ENCODE peak calls at places on chromosomes 5 and 9, in seven cellular contexts. X is fibroblast of pulmonary artery, E is cardiac fibroblast, N is tibial nerve, L is neural progenitor cell, C is cardiac muscle cell, O is NB4. D is an unnamed sample.

GRCh38 chr5:68046445-68046844 is 169.1 kb upstream of the PIK3R1 start:
- DNase-seq in X (peak), E (peak), N (no peak), L (no peak), C (no peak), O (peak), D (no peak)

GRCh38 chr5:14777932-14778788 is 93.4 kb downstream of the ANKH start:
- DNase-seq in X (no peak), E (no peak), N (no peak), L (no peak), C (peak), O (no peak), D (no peak)

GRCh38 chr5:125093776-125094175 is 347.3 kb upstream of the ZNF608 start:
- DNase-seq in X (peak), E (peak), N (no peak), L (no peak), C (no peak), O (no peak), D (no peak)

GRCh38 chr5:132485641-132486317 is 4.8 kb downstream of the IRF1 start:
- DNase-seq in X (no peak), E (no peak), N (no peak), L (no peak), C (no peak), O (no peak), D (no peak)

GRCh38 chr9:120532475-120532874 is 47.5 kb downstream of the CDK5RAP2 start:
- DNase-seq in X (peak), E (peak), N (peak), L (no peak), C (no peak), O (no peak), D (no peak)

GRCh38 chr5:76450059-76450458 is 47.0 kb downstream of the IQGAP2 start:
- DNase-seq in X (no peak), E (no peak), N (no peak), L (no peak), C (no peak), O (no peak), D (no peak)

GRCh38 chr5:72566746-72567145 is 59.5 kb upstream of the ZNF366 start:
- DNase-seq in X (no peak), E (no peak), N (no peak), L (no peak), C (no peak), O (no peak), D (peak)

GRCh38 chr9:99134893-99135341 is 30.0 kb downstream of the TGFBR1 start:
- DNase-seq in X (peak), E (peak), N (no peak), L (no peak), C (no peak), O (no peak), D (peak)

GRCh38 chr5:135244620-135245021 is 154.4 kb downstream of the MACROH2A1 start:
- DNase-seq in X (no peak), E (no peak), N (no peak), L (no peak), C (no peak), O (no peak), D (no peak)

GRCh38 chr9:90830977-90831376 is 29.4 kb downstream of the SYK start:
- DNase-seq in X (no peak), E (no peak), N (no peak), L (no peak), C (no peak), O (no peak), D (peak)

GRCh38 chr5:142472306-142472951 is 147.6 kb upstream of the SPRY4 start:
- DNase-seq in X (peak), E (peak), N (no peak), L (no peak), C (no peak), O (peak), D (no peak)

GRCh38 chr9:130433168-130433946 is 11.4 kb upstream of the ASS1 start:
- DNase-seq in X (peak), E (peak), N (no peak), L (peak), C (peak), O (peak), D (peak)

GRCh38 chr5:52564594-52564993 is 223.1 kb upstream of the ITGA1 start:
- DNase-seq in X (no peak), E (no peak), N (no peak), L (no peak), C (no peak), O (no peak), D (no peak)

GRCh38 chr9:116002624-116003023 is 151.0 kb upstream of the PAPPA start:
- DNase-seq in X (peak), E (peak), N (no peak), L (no peak), C (no peak), O (no peak), D (no peak)

GRCh38 chr9:91073811-91074771 is 272.5 kb downstream of the SYK start:
- DNase-seq in X (no peak), E (no peak), N (no peak), L (no peak), C (no peak), O (no peak), D (no peak)

GRCh38 chr5:175656966-175657365 is 905 bp upstream of the HRH2 start:
- DNase-seq in X (no peak), E (no peak), N (no peak), L (no peak), C (no peak), O (no peak), D (no peak)

GRCh38 chr5:167861931-167862426 is 429.5 kb upstream of the WWC1 start:
- DNase-seq in X (no peak), E (no peak), N (no peak), L (no peak), C (no peak), O (no peak), D (no peak)

GRCh38 chr9:3578786-3579185 is 53.0 kb upstream of the RFX3 start:
- DNase-seq in X (peak), E (peak), N (no peak), L (no peak), C (no peak), O (peak), D (no peak)

GRCh38 chr5:135067587-135067986 is 33.6 kb upstream of the PITX1 start:
- DNase-seq in X (no peak), E (no peak), N (no peak), L (no peak), C (no peak), O (no peak), D (no peak)

GRCh38 chr9:126232461-126232860 is 94.2 kb upstream of the MVB12B start:
- DNase-seq in X (no peak), E (no peak), N (no peak), L (no peak), C (no peak), O (no peak), D (no peak)

GRCh38 chr9:75464726-75465125 is 376.4 kb downstream of the OSTF1 start:
- DNase-seq in X (no peak), E (no peak), N (no peak), L (no peak), C (no peak), O (no peak), D (no peak)

GRCh38 chr9:90219548-90220118 is 423.0 kb downstream of the DIRAS2 start:
- DNase-seq in X (no peak), E (no peak), N (no peak), L (peak), C (peak), O (no peak), D (peak)

GRCh38 chr5:1666812-1667588 is 132.6 kb downstream of the MRPL36 start:
- DNase-seq in X (peak), E (peak), N (no peak), L (peak), C (peak), O (no peak), D (no peak)

GRCh38 chr5:90514520-90514919 is 14.9 kb downstream of the LYSMD3 start:
- DNase-seq in X (no peak), E (no peak), N (no peak), L (no peak), C (no peak), O (no peak), D (no peak)

GRCh38 chr5:80249876-80250275 is 6.0 kb downstream of the SERINC5 start:
- DNase-seq in X (no peak), E (no peak), N (no peak), L (peak), C (no peak), O (no peak), D (no peak)

GRCh38 chr9:91211919-91212318 is 149.8 kb downstream of the AUH start:
- DNase-seq in X (no peak), E (no peak), N (no peak), L (no peak), C (no peak), O (no peak), D (no peak)

GRCh38 chr9:12748016-12748415 is 26.8 kb upstream of the LURAP1L start:
- DNase-seq in X (peak), E (peak), N (no peak), L (no peak), C (no peak), O (no peak), D (no peak)

GRCh38 chr5:126926152-126926551 is 104.2 kb downstream of the MARCHF3 start:
- DNase-seq in X (no peak), E (no peak), N (no peak), L (no peak), C (no peak), O (no peak), D (no peak)

GRCh38 chr5:74342948-74343682 is 297.4 kb downstream of the ENC1 start:
- DNase-seq in X (peak), E (no peak), N (no peak), L (no peak), C (no peak), O (no peak), D (no peak)

GRCh38 chr5:62689599-62690368 is 111.2 kb downstream of the LRRC70 start:
- DNase-seq in X (no peak), E (no peak), N (no peak), L (no peak), C (no peak), O (peak), D (peak)

GRCh38 chr5:75355236-75355635 is 18.2 kb downstream of the HMGCR start:
- DNase-seq in X (no peak), E (no peak), N (no peak), L (no peak), C (no peak), O (no peak), D (no peak)

GRCh38 chr5:72163349-72163983 is 56.2 kb downstream of the MAP1B start:
- DNase-seq in X (no peak), E (no peak), N (no peak), L (no peak), C (no peak), O (no peak), D (no peak)

GRCh38 chr5:172163346-172163745 is 24.7 kb downstream of the STK10 start:
- DNase-seq in X (no peak), E (peak), N (no peak), L (no peak), C (peak), O (no peak), D (no peak)

GRCh38 chr9:88702985-88703384 is 168.0 kb downstream of the NXNL2 start:
- DNase-seq in X (no peak), E (no peak), N (no peak), L (no peak), C (no peak), O (no peak), D (no peak)

GRCh38 chr5:36478646-36479307 is 127.6 kb upstream of the SLC1A3 start:
- DNase-seq in X (no peak), E (no peak), N (no peak), L (no peak), C (no peak), O (no peak), D (no peak)

GRCh38 chr9:105475302-105475701 is 27.5 kb downstream of the FSD1L start:
- DNase-seq in X (peak), E (peak), N (no peak), L (peak), C (peak), O (peak), D (peak)

GRCh38 chr5:130222638-130223037 is 318.4 kb downstream of the CHSY3 start:
- DNase-seq in X (peak), E (peak), N (no peak), L (no peak), C (no peak), O (no peak), D (no peak)

DNA sequence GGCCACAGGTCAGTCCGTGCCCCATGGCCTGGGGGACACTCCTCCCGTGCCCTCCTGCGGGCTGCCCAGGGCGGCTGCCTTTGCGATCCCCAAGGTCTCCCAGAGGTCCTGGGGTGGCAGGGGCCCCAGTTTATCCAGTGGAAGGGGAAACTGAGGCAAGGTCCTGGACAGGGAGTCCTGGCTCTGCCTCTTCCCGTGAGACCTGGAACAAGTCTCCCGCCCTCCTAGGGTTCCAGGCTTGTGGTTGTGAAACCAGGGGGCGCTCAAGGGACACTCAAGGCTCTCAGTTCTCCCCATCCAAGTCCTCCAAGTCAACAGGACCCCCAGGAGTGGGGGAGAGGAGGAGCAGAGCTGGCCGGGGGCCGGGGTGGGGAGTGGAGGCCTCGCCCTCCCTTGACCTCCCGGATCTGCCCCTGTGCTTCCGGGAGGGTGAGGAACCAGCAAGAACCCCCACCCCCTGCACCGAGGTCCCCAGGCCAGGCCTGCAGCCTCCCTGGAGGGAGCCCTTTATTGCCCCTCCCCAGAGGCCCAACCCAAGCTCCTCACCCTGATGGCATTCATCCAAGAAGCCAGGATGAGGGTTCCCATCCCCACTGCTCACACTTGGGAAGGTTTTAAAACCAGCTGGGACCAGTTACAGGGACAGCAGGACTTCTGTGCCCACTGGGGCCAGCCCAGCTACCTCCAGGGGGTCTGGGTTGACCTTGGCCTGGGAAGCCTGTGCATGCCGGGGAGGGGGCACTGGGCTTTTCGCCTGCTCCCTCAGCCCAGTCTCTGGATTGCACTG is 24.7 kb upstream of the TMEM250 start:
- DNase-seq in X (peak), E (peak), N (no peak), L (peak), C (peak), O (peak), D (no peak)
- TF ChIP-seq CTCF in X (peak), E (peak), N (no peak), L (peak), C (peak), O (peak), D (peak)

DNA sequence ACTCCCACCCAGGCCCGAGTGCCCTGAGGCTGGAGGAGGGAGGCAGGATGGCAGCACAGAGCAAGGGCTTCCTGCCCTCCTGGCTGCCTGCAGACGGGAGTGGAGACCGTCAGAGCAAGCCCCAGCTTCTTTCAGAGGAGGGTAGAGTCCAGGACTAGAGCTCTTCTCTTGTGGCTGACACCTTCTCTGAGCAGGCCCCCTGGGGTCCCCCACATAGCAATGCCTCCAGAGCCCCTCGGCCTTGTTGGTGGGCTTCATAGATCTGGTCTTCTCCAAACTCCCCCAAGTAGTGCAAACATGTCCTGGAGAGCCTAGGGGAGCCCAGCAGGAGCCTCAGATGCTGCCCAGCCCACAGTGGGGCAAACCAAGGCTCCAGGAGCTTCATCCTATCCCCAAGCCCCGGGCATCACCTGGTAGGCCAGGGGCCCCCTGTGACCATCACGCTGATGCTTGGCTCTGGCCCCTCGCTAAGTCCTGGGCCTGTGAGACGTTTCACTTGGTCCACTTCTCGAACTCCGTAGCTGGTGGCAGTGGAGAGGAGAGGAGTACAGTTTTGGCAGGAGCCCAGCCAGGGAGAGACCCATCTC is 2.0 kb downstream of the MZB1 start:
- DNase-seq in X (no peak), E (no peak), N (no peak), L (no peak), C (no peak), O (no peak), D (no peak)
- H3K4me3 ChIP-seq in X (no peak), E (no peak), N (no peak), L (no peak), C (no peak), O (peak), D (peak)

DNA sequence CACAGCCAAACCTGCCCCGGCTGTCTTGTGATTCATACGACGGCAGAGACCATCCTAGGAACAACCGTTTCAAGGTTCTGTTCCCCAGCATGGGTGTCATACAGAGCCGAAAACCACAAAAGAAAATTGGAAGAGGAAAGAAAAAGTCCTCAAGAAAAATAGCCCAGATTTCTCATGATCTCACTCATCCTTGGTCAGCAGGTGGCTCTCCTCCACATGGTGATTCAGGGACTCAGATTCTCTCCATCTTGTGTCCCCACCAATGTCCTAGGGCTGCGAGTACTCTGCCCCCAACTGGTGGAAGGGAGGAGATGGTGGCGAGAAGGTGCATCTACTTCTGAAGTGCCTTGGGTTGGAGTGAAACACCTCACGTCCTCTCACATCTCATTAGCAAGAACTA is 25.6 kb downstream of the PDZD2 start:
- DNase-seq in X (peak), E (peak), N (no peak), L (peak), C (no peak), O (peak), D (peak)
- TF ChIP-seq CTCF in X (no peak), E (no peak), N (no peak), L (peak), C (peak), O (peak), D (peak)

GRCh38 chr9:20997503-20998076 is 33.9 kb downstream of the HACD4 start:
- DNase-seq in X (no peak), E (no peak), N (no peak), L (no peak), C (no peak), O (peak), D (peak)
- H3K4me3 ChIP-seq in X (no peak), E (no peak), N (no peak), L (no peak), C (no peak), O (no peak), D (no peak)

GRCh38 chr5:79157289-79157688 is 45.7 kb downstream of the BHMT start:
- DNase-seq in X (no peak), E (no peak), N (no peak), L (no peak), C (no peak), O (no peak), D (no peak)
- TF ChIP-seq CTCF in X (no peak), E (no peak), N (no peak), L (no peak), C (no peak), O (no peak), D (no peak)

DNA sequence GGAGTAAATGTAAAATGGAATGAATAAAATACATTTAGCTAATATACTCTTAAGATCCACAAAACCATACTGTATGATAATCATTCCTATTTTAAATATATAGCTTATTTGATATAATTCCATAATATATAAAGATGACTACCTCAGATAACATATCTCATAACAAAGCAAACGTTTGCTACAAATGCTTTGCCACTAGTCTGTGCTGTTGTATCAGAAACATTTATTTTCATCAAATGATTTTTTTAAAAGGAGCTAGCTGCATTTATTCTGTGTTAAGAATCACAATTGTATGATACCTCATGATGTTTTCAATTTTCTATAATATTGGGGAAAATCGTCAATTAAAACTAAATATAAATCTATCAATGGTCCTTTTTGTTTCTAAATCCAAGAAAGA is 567.2 kb downstream of the PTPRD start:
- DNase-seq in X (peak), E (no peak), N (no peak), L (no peak), C (peak), O (peak), D (no peak)
- H3K4me3 ChIP-seq in X (no peak), E (no peak), N (no peak), L (no peak), C (no peak), O (no peak), D (no peak)

DNA sequence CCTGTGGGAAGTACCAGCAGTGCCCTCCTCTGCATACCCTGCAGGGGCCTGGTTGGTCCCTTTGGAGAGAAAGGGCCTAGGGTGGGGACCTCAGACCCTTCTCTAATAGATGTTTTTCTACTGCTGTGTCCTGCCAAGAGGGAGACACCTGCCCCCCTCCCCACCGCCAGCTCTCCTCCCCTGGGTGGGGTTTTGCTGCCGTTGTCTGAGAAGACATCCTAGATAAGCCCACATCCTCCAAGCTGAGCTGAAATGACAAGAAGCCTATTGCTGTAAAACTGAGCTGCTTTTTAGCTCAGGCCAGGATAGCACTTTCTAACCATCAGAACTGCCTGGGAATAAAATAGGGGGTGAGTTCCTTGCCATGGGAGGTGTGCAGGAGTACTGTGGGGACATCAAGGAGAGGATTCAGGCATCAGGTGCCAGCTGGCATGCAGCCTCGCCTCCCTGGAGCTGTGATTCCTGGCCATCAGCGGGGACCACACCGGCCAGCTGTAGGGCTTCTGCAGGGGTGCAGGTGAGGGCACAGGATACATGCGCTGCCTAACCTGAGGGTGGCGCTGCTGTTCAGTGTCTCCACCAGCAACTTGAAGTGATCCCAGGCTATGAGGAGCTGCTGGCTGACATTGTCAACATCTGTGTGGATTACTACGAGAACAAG is 37.9 kb downstream of the CYFIP2 start:
- DNase-seq in X (no peak), E (no peak), N (no peak), L (peak), C (peak), O (no peak), D (no peak)
- TF ChIP-seq CTCF in X (no peak), E (peak), N (no peak), L (peak), C (peak), O (no peak), D (no peak)

D was measured in GM12865.